ENCODE peak calls at places on chromosomes 12 and 14, in ten cellular contexts. One of them, this sample, is unnamed.

GRCh38 chr14:32537166-32537565 is 208.1 kb downstream of the AKAP6 start:
- DNase-seq in thoracic aorta: no peak
- DNase-seq in adipocyte: no peak
- DNase-seq in skeletal muscle cell: no peak
- DNase-seq in epithelial cell of esophagus: no peak
- DNase-seq in bronchial epithelial cell: no peak
- DNase-seq in fibroblast of pulmonary artery: no peak
- DNase-seq in HCT116: no peak
- DNase-seq in tibial artery: no peak
- DNase-seq in cardiac muscle cell: no peak
- DNase-seq in this sample: no peak

GRCh38 chr12:62210422-62210821 is 49.8 kb upstream of the USP15 start:
- DNase-seq in fibroblast of pulmonary artery: peak; percentile 67
- DNase-seq in thoracic aorta: no peak
- DNase-seq in adipocyte: peak; percentile 75
- DNase-seq in HCT116: peak; percentile 37
- DNase-seq in skeletal muscle cell: no peak
- DNase-seq in epithelial cell of esophagus: peak; percentile 69
- DNase-seq in cardiac muscle cell: peak; percentile 51
- DNase-seq in tibial artery: peak; percentile 62
- DNase-seq in bronchial epithelial cell: peak; percentile 52
- DNase-seq in this sample: peak; percentile 57

GRCh38 chr12:132163041-132163910 is 19.0 kb downstream of the NOC4L start:
- DNase-seq in fibroblast of pulmonary artery: no peak
- DNase-seq in skeletal muscle cell: no peak
- DNase-seq in adipocyte: no peak
- DNase-seq in epithelial cell of esophagus: no peak
- DNase-seq in cardiac muscle cell: no peak
- DNase-seq in HCT116: no peak
- DNase-seq in thoracic aorta: no peak
- DNase-seq in tibial artery: no peak
- DNase-seq in bronchial epithelial cell: no peak
- DNase-seq in this sample: no peak

GRCh38 chr14:68816943-68817430 is 24.1 kb upstream of the ZFP36L1 start:
- DNase-seq in HCT116: no peak
- DNase-seq in skeletal muscle cell: no peak
- DNase-seq in thoracic aorta: no peak
- DNase-seq in adipocyte: no peak
- DNase-seq in cardiac muscle cell: no peak
- DNase-seq in tibial artery: no peak
- DNase-seq in bronchial epithelial cell: no peak
- DNase-seq in epithelial cell of esophagus: no peak
- DNase-seq in fibroblast of pulmonary artery: no peak
- DNase-seq in this sample: no peak

GRCh38 chr12:52278931-52279682 is 4.7 kb downstream of the KRT86 start:
- DNase-seq in fibroblast of pulmonary artery: peak; percentile 79
- DNase-seq in bronchial epithelial cell: peak; percentile 64
- DNase-seq in epithelial cell of esophagus: peak; percentile 76
- DNase-seq in cardiac muscle cell: peak; percentile 75
- DNase-seq in HCT116: peak; percentile 57
- DNase-seq in adipocyte: peak; percentile 88
- DNase-seq in thoracic aorta: no peak
- DNase-seq in skeletal muscle cell: peak; percentile 22
- DNase-seq in tibial artery: peak; percentile 86
- DNase-seq in this sample: peak; percentile 76

GRCh38 chr14:47300801-47301200 is 374.6 kb downstream of the MDGA2 start:
- DNase-seq in bronchial epithelial cell: no peak
- DNase-seq in fibroblast of pulmonary artery: peak; percentile 1
- DNase-seq in HCT116: no peak
- DNase-seq in skeletal muscle cell: no peak
- DNase-seq in thoracic aorta: no peak
- DNase-seq in tibial artery: no peak
- DNase-seq in epithelial cell of esophagus: no peak
- DNase-seq in cardiac muscle cell: no peak
- DNase-seq in adipocyte: no peak
- DNase-seq in this sample: peak; percentile 70

GRCh38 chr12:92558806-92559205 is 144.0 kb upstream of the PLEKHG7 start:
- DNase-seq in thoracic aorta: no peak
- DNase-seq in adipocyte: no peak
- DNase-seq in cardiac muscle cell: no peak
- DNase-seq in bronchial epithelial cell: peak; percentile 54
- DNase-seq in fibroblast of pulmonary artery: no peak
- DNase-seq in epithelial cell of esophagus: peak; percentile 44
- DNase-seq in tibial artery: no peak
- DNase-seq in HCT116: no peak
- DNase-seq in skeletal muscle cell: no peak
- DNase-seq in this sample: peak; percentile 44

GRCh38 chr14:44339256-44339655 is 167.8 kb downstream of the FSCB start:
- DNase-seq in thoracic aorta: no peak
- DNase-seq in fibroblast of pulmonary artery: peak; percentile 3
- DNase-seq in HCT116: no peak
- DNase-seq in adipocyte: no peak
- DNase-seq in cardiac muscle cell: no peak
- DNase-seq in bronchial epithelial cell: peak; percentile 60
- DNase-seq in epithelial cell of esophagus: peak; percentile 23
- DNase-seq in tibial artery: no peak
- DNase-seq in skeletal muscle cell: no peak
- DNase-seq in this sample: peak; percentile 47

GRCh38 chr12:54038760-54039414 is 6.0 kb downstream of the HOXC5 start:
- DNase-seq in skeletal muscle cell: no peak
- DNase-seq in tibial artery: no peak
- DNase-seq in adipocyte: no peak
- DNase-seq in fibroblast of pulmonary artery: no peak
- DNase-seq in cardiac muscle cell: no peak
- DNase-seq in epithelial cell of esophagus: peak; percentile 63
- DNase-seq in thoracic aorta: no peak
- DNase-seq in HCT116: no peak
- DNase-seq in bronchial epithelial cell: peak; percentile 6
- DNase-seq in this sample: no peak

GRCh38 chr12:54038260-54038759 is 5.5 kb downstream of the HOXC5 start:
- DNase-seq in fibroblast of pulmonary artery: no peak
- DNase-seq in cardiac muscle cell: no peak
- DNase-seq in epithelial cell of esophagus: no peak
- DNase-seq in bronchial epithelial cell: no peak
- DNase-seq in skeletal muscle cell: no peak
- DNase-seq in HCT116: no peak
- DNase-seq in tibial artery: no peak
- DNase-seq in thoracic aorta: no peak
- DNase-seq in adipocyte: no peak
- DNase-seq in this sample: no peak

GRCh38 chr12:54040148-54040494 is 7.3 kb downstream of the HOXC5 start:
- DNase-seq in thoracic aorta: no peak
- DNase-seq in HCT116: no peak
- DNase-seq in cardiac muscle cell: no peak
- DNase-seq in epithelial cell of esophagus: no peak
- DNase-seq in tibial artery: peak; percentile 72
- DNase-seq in bronchial epithelial cell: no peak
- DNase-seq in fibroblast of pulmonary artery: no peak
- DNase-seq in skeletal muscle cell: no peak
- DNase-seq in adipocyte: no peak
- DNase-seq in this sample: no peak

GRCh38 chr12:54040648-54041047 is 7.8 kb downstream of the HOXC5 start:
- DNase-seq in adipocyte: no peak
- DNase-seq in thoracic aorta: no peak
- DNase-seq in skeletal muscle cell: no peak
- DNase-seq in HCT116: no peak
- DNase-seq in bronchial epithelial cell: no peak
- DNase-seq in cardiac muscle cell: no peak
- DNase-seq in fibroblast of pulmonary artery: no peak
- DNase-seq in tibial artery: no peak
- DNase-seq in epithelial cell of esophagus: no peak
- DNase-seq in this sample: no peak

DNA sequence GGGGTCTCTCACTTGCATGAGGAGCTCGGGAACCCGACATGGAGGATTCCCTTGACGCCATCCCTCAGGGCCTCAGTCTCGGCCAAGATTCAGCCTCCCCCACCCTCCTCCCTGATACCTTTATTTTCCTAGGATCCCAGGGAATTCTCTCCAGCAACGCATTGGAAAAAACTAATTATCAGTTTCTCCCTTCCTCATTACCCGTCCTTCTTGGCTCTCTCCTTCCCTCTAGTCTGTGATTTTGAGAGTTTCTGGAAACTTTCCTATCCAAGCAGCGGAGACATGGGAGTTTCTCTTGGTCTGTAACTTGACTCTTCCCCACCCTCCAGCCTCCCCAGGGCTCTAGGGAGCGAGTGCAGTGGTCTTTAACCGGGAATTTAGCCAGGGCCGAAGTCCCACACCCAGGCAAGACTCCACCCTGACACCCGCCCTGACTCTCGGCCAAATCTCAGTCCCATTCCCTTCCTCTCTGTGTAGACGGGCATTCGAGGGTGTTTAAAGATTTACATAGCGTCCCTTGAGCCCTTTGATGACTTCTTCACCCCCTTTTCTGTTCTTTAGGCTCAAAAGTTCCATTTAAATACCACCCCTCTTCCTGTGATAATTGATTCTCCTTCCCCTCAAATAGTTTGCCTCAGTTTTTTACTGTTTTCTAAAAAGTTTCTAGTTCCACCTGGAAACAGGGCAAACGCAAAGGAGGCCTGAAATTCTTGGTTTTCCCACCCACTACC is 6.7 kb downstream of the HOXC5 start:
- DNase-seq in tibial artery: peak; percentile 81
- DNase-seq in cardiac muscle cell: no peak
- DNase-seq in epithelial cell of esophagus: no peak
- DNase-seq in thoracic aorta: no peak
- DNase-seq in bronchial epithelial cell: no peak
- DNase-seq in fibroblast of pulmonary artery: no peak
- DNase-seq in adipocyte: no peak
- DNase-seq in skeletal muscle cell: no peak
- DNase-seq in HCT116: no peak
- DNase-seq in this sample: no peak
- H3K4me3 ChIP-seq in tibial artery: peak overlapping the region; percentile 30
- H3K4me3 ChIP-seq in cardiac muscle cell: no peak overlapping the region
- H3K4me3 ChIP-seq in epithelial cell of esophagus: no peak overlapping the region
- H3K4me3 ChIP-seq in thoracic aorta: no peak overlapping the region
- H3K4me3 ChIP-seq in bronchial epithelial cell: no peak overlapping the region
- H3K4me3 ChIP-seq in fibroblast of pulmonary artery: no peak overlapping the region
- H3K4me3 ChIP-seq in adipocyte: peak overlapping the region; percentile 69
- H3K4me3 ChIP-seq in skeletal muscle cell: no peak overlapping the region
- H3K4me3 ChIP-seq in HCT116: no peak overlapping the region
- H3K4me3 ChIP-seq in this sample: no peak overlapping the region

GRCh38 chr12:122981587-122982493 is 1.4 kb downstream of the ARL6IP4 start:
- DNase-seq in skeletal muscle cell: no peak
- DNase-seq in thoracic aorta: no peak
- DNase-seq in cardiac muscle cell: no peak
- DNase-seq in epithelial cell of esophagus: no peak
- DNase-seq in adipocyte: no peak
- DNase-seq in tibial artery: peak; percentile 66
- DNase-seq in bronchial epithelial cell: no peak
- DNase-seq in HCT116: no peak
- DNase-seq in fibroblast of pulmonary artery: no peak
- DNase-seq in this sample: peak; percentile 4
- H3K4me3 ChIP-seq in skeletal muscle cell: peak overlapping the region; percentile 80
- H3K4me3 ChIP-seq in thoracic aorta: peak overlapping the region; percentile 93
- H3K4me3 ChIP-seq in cardiac muscle cell: peak overlapping the region; percentile 90
- H3K4me3 ChIP-seq in epithelial cell of esophagus: peak overlapping the region; percentile 86
- H3K4me3 ChIP-seq in adipocyte: peak overlapping the region; percentile 96
- H3K4me3 ChIP-seq in tibial artery: peak overlapping the region; percentile 78
- H3K4me3 ChIP-seq in bronchial epithelial cell: peak overlapping the region; percentile 79
- H3K4me3 ChIP-seq in HCT116: peak overlapping the region; percentile 90
- H3K4me3 ChIP-seq in fibroblast of pulmonary artery: peak overlapping the region; percentile 83
- H3K4me3 ChIP-seq in this sample: peak overlapping the region; percentile 81

GRCh38 chr14:104866451-104867370 is 1.6 kb downstream of the CEP170B start:
- DNase-seq in HCT116: no peak
- DNase-seq in skeletal muscle cell: no peak
- DNase-seq in fibroblast of pulmonary artery: no peak
- DNase-seq in adipocyte: no peak
- DNase-seq in thoracic aorta: no peak
- DNase-seq in tibial artery: no peak
- DNase-seq in epithelial cell of esophagus: no peak
- DNase-seq in bronchial epithelial cell: no peak
- DNase-seq in cardiac muscle cell: no peak
- DNase-seq in this sample: no peak

GRCh38 chr14:104864267-104865068 is 600 bp upstream of the CEP170B start:
- DNase-seq in HCT116: peak; percentile 33
- DNase-seq in fibroblast of pulmonary artery: no peak
- DNase-seq in cardiac muscle cell: peak; percentile 34
- DNase-seq in bronchial epithelial cell: peak; percentile 74
- DNase-seq in epithelial cell of esophagus: peak; percentile 78
- DNase-seq in adipocyte: peak; percentile 46
- DNase-seq in tibial artery: peak; percentile 71
- DNase-seq in skeletal muscle cell: no peak
- DNase-seq in thoracic aorta: no peak
- DNase-seq in this sample: no peak

GRCh38 chr14:104863923-104864266 is 1.2 kb upstream of the CEP170B start:
- DNase-seq in HCT116: no peak
- DNase-seq in adipocyte: no peak
- DNase-seq in epithelial cell of esophagus: no peak
- DNase-seq in tibial artery: peak; percentile 64
- DNase-seq in thoracic aorta: no peak
- DNase-seq in cardiac muscle cell: no peak
- DNase-seq in bronchial epithelial cell: no peak
- DNase-seq in fibroblast of pulmonary artery: no peak
- DNase-seq in skeletal muscle cell: no peak
- DNase-seq in this sample: no peak

GRCh38 chr14:104865631-104866441 is 768 bp downstream of the CEP170B start:
- DNase-seq in adipocyte: peak; percentile 82
- DNase-seq in HCT116: peak; percentile 8
- DNase-seq in skeletal muscle cell: peak; percentile 27
- DNase-seq in fibroblast of pulmonary artery: peak; percentile 64
- DNase-seq in epithelial cell of esophagus: peak; percentile 91
- DNase-seq in cardiac muscle cell: peak; percentile 67
- DNase-seq in thoracic aorta: no peak
- DNase-seq in bronchial epithelial cell: peak; percentile 64
- DNase-seq in tibial artery: peak; percentile 89
- DNase-seq in this sample: peak; percentile 75

DNA sequence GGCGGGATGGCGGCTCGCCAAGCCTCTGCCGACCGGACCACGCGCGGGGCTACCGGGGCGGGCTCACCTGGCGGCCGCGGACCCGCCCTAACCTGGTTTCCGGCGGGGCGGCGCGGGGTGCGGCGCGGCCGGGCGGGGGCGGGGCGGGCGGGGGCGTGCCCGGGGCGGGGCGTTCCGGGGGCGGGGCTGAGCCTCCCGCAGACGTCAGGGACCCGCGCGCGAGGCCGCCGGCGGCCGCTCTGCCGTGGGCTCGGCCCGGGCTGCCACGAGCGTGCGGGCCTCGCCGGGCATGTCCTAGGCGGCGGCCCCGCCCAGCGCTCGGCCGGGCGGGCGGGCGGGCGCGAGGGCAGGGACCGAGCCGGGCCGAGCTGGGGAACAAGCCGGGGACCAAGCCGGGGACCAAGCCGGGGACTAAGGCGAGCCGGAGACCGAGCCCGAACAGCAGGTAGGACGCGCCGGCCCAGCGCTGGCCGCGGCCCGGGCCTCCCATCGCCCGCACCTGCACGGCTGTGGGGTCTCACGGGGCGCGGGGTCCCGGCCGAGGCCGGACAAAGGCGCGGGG is at the start of gene CEP170B:
- DNase-seq in adipocyte: peak; percentile 85
- DNase-seq in epithelial cell of esophagus: peak; percentile 62
- DNase-seq in bronchial epithelial cell: no peak
- DNase-seq in fibroblast of pulmonary artery: peak; percentile 23
- DNase-seq in cardiac muscle cell: peak; percentile 63
- DNase-seq in thoracic aorta: no peak
- DNase-seq in skeletal muscle cell: no peak
- DNase-seq in HCT116: no peak
- DNase-seq in tibial artery: peak; percentile 68
- DNase-seq in this sample: peak; percentile 28
- H3K4me3 ChIP-seq in adipocyte: peak within 1 kb of the TSS; percentile 88
- H3K4me3 ChIP-seq in epithelial cell of esophagus: peak within 1 kb of the TSS; percentile 83
- H3K4me3 ChIP-seq in bronchial epithelial cell: peak within 1 kb of the TSS; percentile 89
- H3K4me3 ChIP-seq in fibroblast of pulmonary artery: peak within 1 kb of the TSS; percentile 69
- H3K4me3 ChIP-seq in cardiac muscle cell: peak within 1 kb of the TSS; percentile 73
- H3K4me3 ChIP-seq in thoracic aorta: peak within 1 kb of the TSS; percentile 97
- H3K4me3 ChIP-seq in skeletal muscle cell: peak within 1 kb of the TSS; percentile 75
- H3K4me3 ChIP-seq in HCT116: peak within 1 kb of the TSS; percentile 85
- H3K4me3 ChIP-seq in tibial artery: peak within 1 kb of the TSS; percentile 68
- H3K4me3 ChIP-seq in this sample: peak within 1 kb of the TSS; percentile 75

GRCh38 chr14:51998348-51998747 is 9.0 kb downstream of the RTRAF start:
- DNase-seq in cardiac muscle cell: no peak
- DNase-seq in fibroblast of pulmonary artery: no peak
- DNase-seq in bronchial epithelial cell: no peak
- DNase-seq in thoracic aorta: no peak
- DNase-seq in skeletal muscle cell: no peak
- DNase-seq in HCT116: no peak
- DNase-seq in tibial artery: no peak
- DNase-seq in adipocyte: no peak
- DNase-seq in epithelial cell of esophagus: no peak
- DNase-seq in this sample: no peak

GRCh38 chr14:51989293-51990234 is at the start of gene RTRAF:
- DNase-seq in fibroblast of pulmonary artery: peak; percentile 96
- DNase-seq in skeletal muscle cell: peak; percentile 80
- DNase-seq in thoracic aorta: peak; percentile 54
- DNase-seq in bronchial epithelial cell: peak; percentile 82
- DNase-seq in adipocyte: peak; percentile 97
- DNase-seq in tibial artery: peak; percentile 95
- DNase-seq in cardiac muscle cell: peak; percentile 95
- DNase-seq in HCT116: peak; percentile 81
- DNase-seq in epithelial cell of esophagus: peak; percentile 96
- DNase-seq in this sample: peak; percentile 96

GRCh38 chr14:51990488-51990887 is 1.1 kb downstream of the RTRAF start:
- DNase-seq in skeletal muscle cell: no peak
- DNase-seq in adipocyte: no peak
- DNase-seq in epithelial cell of esophagus: no peak
- DNase-seq in bronchial epithelial cell: no peak
- DNase-seq in tibial artery: no peak
- DNase-seq in thoracic aorta: no peak
- DNase-seq in HCT116: no peak
- DNase-seq in fibroblast of pulmonary artery: no peak
- DNase-seq in cardiac muscle cell: no peak
- DNase-seq in this sample: no peak

GRCh38 chr14:51996148-51996746 is 6.9 kb downstream of the RTRAF start:
- DNase-seq in skeletal muscle cell: no peak
- DNase-seq in thoracic aorta: no peak
- DNase-seq in fibroblast of pulmonary artery: peak; percentile 85
- DNase-seq in tibial artery: no peak
- DNase-seq in adipocyte: peak; percentile 83
- DNase-seq in cardiac muscle cell: peak; percentile 60
- DNase-seq in epithelial cell of esophagus: peak; percentile 56
- DNase-seq in HCT116: no peak
- DNase-seq in bronchial epithelial cell: peak; percentile 49
- DNase-seq in this sample: peak; percentile 81

DNA sequence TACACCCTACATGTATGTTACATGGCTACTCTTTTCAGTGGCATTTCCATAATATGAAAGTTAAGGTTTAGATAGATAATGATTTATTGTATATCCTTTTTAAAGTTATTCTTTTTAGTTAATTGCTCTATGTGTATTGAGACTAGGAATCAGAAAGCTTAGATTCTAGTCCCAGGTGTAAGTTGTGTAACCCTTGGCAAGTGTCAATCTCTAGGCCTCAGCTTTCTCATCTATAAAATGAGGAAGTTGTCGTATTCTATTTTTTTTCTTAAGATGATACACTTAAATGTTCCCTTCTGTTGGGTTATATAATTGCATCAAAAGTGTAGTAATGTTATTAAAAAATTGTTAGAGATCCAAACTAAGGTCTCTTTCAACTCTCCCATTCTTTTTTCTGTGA is 3.9 kb downstream of the RTRAF start:
- DNase-seq in cardiac muscle cell: no peak
- DNase-seq in epithelial cell of esophagus: no peak
- DNase-seq in skeletal muscle cell: no peak
- DNase-seq in thoracic aorta: no peak
- DNase-seq in tibial artery: no peak
- DNase-seq in HCT116: no peak
- DNase-seq in adipocyte: no peak
- DNase-seq in fibroblast of pulmonary artery: no peak
- DNase-seq in bronchial epithelial cell: no peak
- DNase-seq in this sample: no peak
- H3K4me3 ChIP-seq in cardiac muscle cell: no peak overlapping the region
- H3K4me3 ChIP-seq in epithelial cell of esophagus: no peak overlapping the region
- H3K4me3 ChIP-seq in skeletal muscle cell: no peak overlapping the region
- H3K4me3 ChIP-seq in thoracic aorta: no peak overlapping the region
- H3K4me3 ChIP-seq in tibial artery: no peak overlapping the region
- H3K4me3 ChIP-seq in HCT116: no peak overlapping the region
- H3K4me3 ChIP-seq in adipocyte: no peak overlapping the region
- H3K4me3 ChIP-seq in fibroblast of pulmonary artery: no peak overlapping the region
- H3K4me3 ChIP-seq in bronchial epithelial cell: no peak overlapping the region
- H3K4me3 ChIP-seq in this sample: no peak overlapping the region

This sample was measured in fibroblast of lung.